ENCODE peak calls at places on chromosomes 16 and 17, in four cellular contexts. One of them, this sample, is unnamed.

GRCh38 chr16:4372578-4373355 is 1.1 kb downstream of the VASN start:
- DNase-seq in stimulated activated CD8-positive, alpha-beta memory T cell treated with anti-CD3 and anti-CD28 coated beads, Interleukin-12 subunit alpha, Interleukin-12 subunit beta, amount 100 ng/mL, for 4 hours: no peak
- DNase-seq in substantia nigra: peak
- DNase-seq in stimulated activated CD4-positive, alpha-beta T cell treated with anti-CD3 and anti-CD28 coated beads, Interleukin-2, amount 100 ng/mL, for 4 hours: no peak
- DNase-seq in this sample: no peak

GRCh38 chr17:17778308-17779014 is 58.3 kb downstream of the SREBF1 start:
- DNase-seq in stimulated activated CD4-positive, alpha-beta T cell treated with anti-CD3 and anti-CD28 coated beads, Interleukin-2, amount 100 ng/mL, for 4 hours: no peak
- DNase-seq in stimulated activated CD8-positive, alpha-beta memory T cell treated with anti-CD3 and anti-CD28 coated beads, Interleukin-12 subunit alpha, Interleukin-12 subunit beta, amount 100 ng/mL, for 4 hours: no peak
- DNase-seq in substantia nigra: peak
- DNase-seq in this sample: no peak

GRCh38 chr16:87507351-87508069 is 14.7 kb upstream of the ZCCHC14 start:
- DNase-seq in stimulated activated CD4-positive, alpha-beta T cell treated with anti-CD3 and anti-CD28 coated beads, Interleukin-2, amount 100 ng/mL, for 4 hours: no peak
- DNase-seq in substantia nigra: no peak
- DNase-seq in stimulated activated CD8-positive, alpha-beta memory T cell treated with anti-CD3 and anti-CD28 coated beads, Interleukin-12 subunit alpha, Interleukin-12 subunit beta, amount 100 ng/mL, for 4 hours: no peak
- DNase-seq in this sample: no peak

GRCh38 chr17:17716837-17717523 is 35.7 kb downstream of the RAI1 start:
- DNase-seq in stimulated activated CD4-positive, alpha-beta T cell treated with anti-CD3 and anti-CD28 coated beads, Interleukin-2, amount 100 ng/mL, for 4 hours: no peak
- DNase-seq in substantia nigra: no peak
- DNase-seq in stimulated activated CD8-positive, alpha-beta memory T cell treated with anti-CD3 and anti-CD28 coated beads, Interleukin-12 subunit alpha, Interleukin-12 subunit beta, amount 100 ng/mL, for 4 hours: no peak
- DNase-seq in this sample: no peak

GRCh38 chr16:89187337-89188063 is 12.8 kb downstream of the SLC22A31 start:
- DNase-seq in substantia nigra: no peak
- DNase-seq in stimulated activated CD8-positive, alpha-beta memory T cell treated with anti-CD3 and anti-CD28 coated beads, Interleukin-12 subunit alpha, Interleukin-12 subunit beta, amount 100 ng/mL, for 4 hours: no peak
- DNase-seq in stimulated activated CD4-positive, alpha-beta T cell treated with anti-CD3 and anti-CD28 coated beads, Interleukin-2, amount 100 ng/mL, for 4 hours: no peak
- DNase-seq in this sample: no peak

GRCh38 chr17:10013360-10014112 is 108.5 kb upstream of the RCVRN start:
- DNase-seq in substantia nigra: no peak
- DNase-seq in stimulated activated CD8-positive, alpha-beta memory T cell treated with anti-CD3 and anti-CD28 coated beads, Interleukin-12 subunit alpha, Interleukin-12 subunit beta, amount 100 ng/mL, for 4 hours: no peak
- DNase-seq in stimulated activated CD4-positive, alpha-beta T cell treated with anti-CD3 and anti-CD28 coated beads, Interleukin-2, amount 100 ng/mL, for 4 hours: no peak
- DNase-seq in this sample: no peak

GRCh38 chr16:24332695-24333094 is 76.6 kb downstream of the CACNG3 start:
- DNase-seq in stimulated activated CD4-positive, alpha-beta T cell treated with anti-CD3 and anti-CD28 coated beads, Interleukin-2, amount 100 ng/mL, for 4 hours: no peak
- DNase-seq in substantia nigra: no peak
- DNase-seq in stimulated activated CD8-positive, alpha-beta memory T cell treated with anti-CD3 and anti-CD28 coated beads, Interleukin-12 subunit alpha, Interleukin-12 subunit beta, amount 100 ng/mL, for 4 hours: no peak
- DNase-seq in this sample: no peak

GRCh38 chr17:47279062-47279801 is 25.6 kb downstream of the ITGB3 start:
- DNase-seq in stimulated activated CD4-positive, alpha-beta T cell treated with anti-CD3 and anti-CD28 coated beads, Interleukin-2, amount 100 ng/mL, for 4 hours: no peak
- DNase-seq in substantia nigra: peak
- DNase-seq in stimulated activated CD8-positive, alpha-beta memory T cell treated with anti-CD3 and anti-CD28 coated beads, Interleukin-12 subunit alpha, Interleukin-12 subunit beta, amount 100 ng/mL, for 4 hours: no peak
- DNase-seq in this sample: peak

GRCh38 chr16:63655846-63656245 is 1466.0 kb downstream of the CDH11 start:
- DNase-seq in stimulated activated CD4-positive, alpha-beta T cell treated with anti-CD3 and anti-CD28 coated beads, Interleukin-2, amount 100 ng/mL, for 4 hours: no peak
- DNase-seq in stimulated activated CD8-positive, alpha-beta memory T cell treated with anti-CD3 and anti-CD28 coated beads, Interleukin-12 subunit alpha, Interleukin-12 subunit beta, amount 100 ng/mL, for 4 hours: no peak
- DNase-seq in substantia nigra: no peak
- DNase-seq in this sample: no peak

GRCh38 chr17:50807014-50807413 is 28.4 kb upstream of the WFIKKN2 start:
- DNase-seq in stimulated activated CD8-positive, alpha-beta memory T cell treated with anti-CD3 and anti-CD28 coated beads, Interleukin-12 subunit alpha, Interleukin-12 subunit beta, amount 100 ng/mL, for 4 hours: no peak
- DNase-seq in stimulated activated CD4-positive, alpha-beta T cell treated with anti-CD3 and anti-CD28 coated beads, Interleukin-2, amount 100 ng/mL, for 4 hours: no peak
- DNase-seq in substantia nigra: no peak
- DNase-seq in this sample: no peak

GRCh38 chr17:57898487-57899311 is 48.9 kb upstream of the MRPS23 start:
- DNase-seq in stimulated activated CD8-positive, alpha-beta memory T cell treated with anti-CD3 and anti-CD28 coated beads, Interleukin-12 subunit alpha, Interleukin-12 subunit beta, amount 100 ng/mL, for 4 hours: no peak
- DNase-seq in substantia nigra: peak
- DNase-seq in stimulated activated CD4-positive, alpha-beta T cell treated with anti-CD3 and anti-CD28 coated beads, Interleukin-2, amount 100 ng/mL, for 4 hours: no peak
- DNase-seq in this sample: no peak

GRCh38 chr17:17684901-17685774 is 3.9 kb downstream of the RAI1 start:
- DNase-seq in substantia nigra: no peak
- DNase-seq in stimulated activated CD4-positive, alpha-beta T cell treated with anti-CD3 and anti-CD28 coated beads, Interleukin-2, amount 100 ng/mL, for 4 hours: no peak
- DNase-seq in stimulated activated CD8-positive, alpha-beta memory T cell treated with anti-CD3 and anti-CD28 coated beads, Interleukin-12 subunit alpha, Interleukin-12 subunit beta, amount 100 ng/mL, for 4 hours: no peak
- DNase-seq in this sample: no peak

GRCh38 chr16:2977440-2977839 is 2.8 kb downstream of the PKMYT1 start:
- DNase-seq in stimulated activated CD8-positive, alpha-beta memory T cell treated with anti-CD3 and anti-CD28 coated beads, Interleukin-12 subunit alpha, Interleukin-12 subunit beta, amount 100 ng/mL, for 4 hours: no peak
- DNase-seq in stimulated activated CD4-positive, alpha-beta T cell treated with anti-CD3 and anti-CD28 coated beads, Interleukin-2, amount 100 ng/mL, for 4 hours: no peak
- DNase-seq in substantia nigra: no peak
- DNase-seq in this sample: no peak

GRCh38 chr17:73288534-73289302 is 23.1 kb downstream of the CDC42EP4 start:
- DNase-seq in stimulated activated CD8-positive, alpha-beta memory T cell treated with anti-CD3 and anti-CD28 coated beads, Interleukin-12 subunit alpha, Interleukin-12 subunit beta, amount 100 ng/mL, for 4 hours: no peak
- DNase-seq in stimulated activated CD4-positive, alpha-beta T cell treated with anti-CD3 and anti-CD28 coated beads, Interleukin-2, amount 100 ng/mL, for 4 hours: no peak
- DNase-seq in substantia nigra: no peak
- DNase-seq in this sample: no peak

GRCh38 chr17:78357177-78357586 is 2.7 kb downstream of the SOCS3 start:
- DNase-seq in stimulated activated CD4-positive, alpha-beta T cell treated with anti-CD3 and anti-CD28 coated beads, Interleukin-2, amount 100 ng/mL, for 4 hours: no peak
- DNase-seq in stimulated activated CD8-positive, alpha-beta memory T cell treated with anti-CD3 and anti-CD28 coated beads, Interleukin-12 subunit alpha, Interleukin-12 subunit beta, amount 100 ng/mL, for 4 hours: no peak
- DNase-seq in substantia nigra: peak
- DNase-seq in this sample: no peak

GRCh38 chr17:78379134-78379497 is 667 bp downstream of the PGS1 start:
- DNase-seq in stimulated activated CD8-positive, alpha-beta memory T cell treated with anti-CD3 and anti-CD28 coated beads, Interleukin-12 subunit alpha, Interleukin-12 subunit beta, amount 100 ng/mL, for 4 hours: no peak
- DNase-seq in stimulated activated CD4-positive, alpha-beta T cell treated with anti-CD3 and anti-CD28 coated beads, Interleukin-2, amount 100 ng/mL, for 4 hours: no peak
- DNase-seq in substantia nigra: no peak
- DNase-seq in this sample: peak

GRCh38 chr16:4500283-4500682 is 24.1 kb downstream of the HMOX2 start:
- DNase-seq in stimulated activated CD4-positive, alpha-beta T cell treated with anti-CD3 and anti-CD28 coated beads, Interleukin-2, amount 100 ng/mL, for 4 hours: no peak
- DNase-seq in stimulated activated CD8-positive, alpha-beta memory T cell treated with anti-CD3 and anti-CD28 coated beads, Interleukin-12 subunit alpha, Interleukin-12 subunit beta, amount 100 ng/mL, for 4 hours: no peak
- DNase-seq in substantia nigra: no peak
- DNase-seq in this sample: peak

GRCh38 chr17:79919164-79919585 is 79.9 kb upstream of the CBX4 start:
- DNase-seq in substantia nigra: peak
- DNase-seq in stimulated activated CD8-positive, alpha-beta memory T cell treated with anti-CD3 and anti-CD28 coated beads, Interleukin-12 subunit alpha, Interleukin-12 subunit beta, amount 100 ng/mL, for 4 hours: no peak
- DNase-seq in stimulated activated CD4-positive, alpha-beta T cell treated with anti-CD3 and anti-CD28 coated beads, Interleukin-2, amount 100 ng/mL, for 4 hours: no peak
- DNase-seq in this sample: peak

GRCh38 chr16:56769674-56770073 is 39.7 kb downstream of the NUP93 start:
- DNase-seq in substantia nigra: no peak
- DNase-seq in stimulated activated CD4-positive, alpha-beta T cell treated with anti-CD3 and anti-CD28 coated beads, Interleukin-2, amount 100 ng/mL, for 4 hours: no peak
- DNase-seq in stimulated activated CD8-positive, alpha-beta memory T cell treated with anti-CD3 and anti-CD28 coated beads, Interleukin-12 subunit alpha, Interleukin-12 subunit beta, amount 100 ng/mL, for 4 hours: no peak
- DNase-seq in this sample: no peak

GRCh38 chr16:69906838-69907301 is 44.3 kb upstream of the CLEC18A start:
- DNase-seq in stimulated activated CD4-positive, alpha-beta T cell treated with anti-CD3 and anti-CD28 coated beads, Interleukin-2, amount 100 ng/mL, for 4 hours: no peak
- DNase-seq in substantia nigra: no peak
- DNase-seq in stimulated activated CD8-positive, alpha-beta memory T cell treated with anti-CD3 and anti-CD28 coated beads, Interleukin-12 subunit alpha, Interleukin-12 subunit beta, amount 100 ng/mL, for 4 hours: no peak
- DNase-seq in this sample: no peak

GRCh38 chr17:6506679-6507231 is 49.6 kb downstream of the PITPNM3 start:
- DNase-seq in stimulated activated CD4-positive, alpha-beta T cell treated with anti-CD3 and anti-CD28 coated beads, Interleukin-2, amount 100 ng/mL, for 4 hours: no peak
- DNase-seq in stimulated activated CD8-positive, alpha-beta memory T cell treated with anti-CD3 and anti-CD28 coated beads, Interleukin-12 subunit alpha, Interleukin-12 subunit beta, amount 100 ng/mL, for 4 hours: no peak
- DNase-seq in substantia nigra: no peak
- DNase-seq in this sample: peak

GRCh38 chr17:35973333-35974260 is 7.7 kb downstream of the CCL16 start:
- DNase-seq in stimulated activated CD8-positive, alpha-beta memory T cell treated with anti-CD3 and anti-CD28 coated beads, Interleukin-12 subunit alpha, Interleukin-12 subunit beta, amount 100 ng/mL, for 4 hours: no peak
- DNase-seq in substantia nigra: no peak
- DNase-seq in stimulated activated CD4-positive, alpha-beta T cell treated with anti-CD3 and anti-CD28 coated beads, Interleukin-2, amount 100 ng/mL, for 4 hours: no peak
- DNase-seq in this sample: no peak

GRCh38 chr17:6868579-6868978 is 37.0 kb upstream of the TEKT1 start:
- DNase-seq in substantia nigra: no peak
- DNase-seq in stimulated activated CD8-positive, alpha-beta memory T cell treated with anti-CD3 and anti-CD28 coated beads, Interleukin-12 subunit alpha, Interleukin-12 subunit beta, amount 100 ng/mL, for 4 hours: no peak
- DNase-seq in stimulated activated CD4-positive, alpha-beta T cell treated with anti-CD3 and anti-CD28 coated beads, Interleukin-2, amount 100 ng/mL, for 4 hours: no peak
- DNase-seq in this sample: no peak

GRCh38 chr16:51061355-51061754 is 89.7 kb downstream of the SALL1 start:
- DNase-seq in stimulated activated CD4-positive, alpha-beta T cell treated with anti-CD3 and anti-CD28 coated beads, Interleukin-2, amount 100 ng/mL, for 4 hours: no peak
- DNase-seq in stimulated activated CD8-positive, alpha-beta memory T cell treated with anti-CD3 and anti-CD28 coated beads, Interleukin-12 subunit alpha, Interleukin-12 subunit beta, amount 100 ng/mL, for 4 hours: no peak
- DNase-seq in substantia nigra: no peak
- DNase-seq in this sample: no peak

GRCh38 chr17:15917439-15918027 is 27.4 kb upstream of the ADORA2B start:
- DNase-seq in stimulated activated CD8-positive, alpha-beta memory T cell treated with anti-CD3 and anti-CD28 coated beads, Interleukin-12 subunit alpha, Interleukin-12 subunit beta, amount 100 ng/mL, for 4 hours: no peak
- DNase-seq in substantia nigra: no peak
- DNase-seq in stimulated activated CD4-positive, alpha-beta T cell treated with anti-CD3 and anti-CD28 coated beads, Interleukin-2, amount 100 ng/mL, for 4 hours: no peak
- DNase-seq in this sample: no peak

GRCh38 chr16:87956771-87957279 is 5.6 kb downstream of the BANP start:
- DNase-seq in stimulated activated CD8-positive, alpha-beta memory T cell treated with anti-CD3 and anti-CD28 coated beads, Interleukin-12 subunit alpha, Interleukin-12 subunit beta, amount 100 ng/mL, for 4 hours: no peak
- DNase-seq in stimulated activated CD4-positive, alpha-beta T cell treated with anti-CD3 and anti-CD28 coated beads, Interleukin-2, amount 100 ng/mL, for 4 hours: no peak
- DNase-seq in substantia nigra: no peak
- DNase-seq in this sample: no peak

GRCh38 chr16:86910821-86911220 is 332.5 kb downstream of the FOXL1 start:
- DNase-seq in substantia nigra: no peak
- DNase-seq in stimulated activated CD4-positive, alpha-beta T cell treated with anti-CD3 and anti-CD28 coated beads, Interleukin-2, amount 100 ng/mL, for 4 hours: no peak
- DNase-seq in stimulated activated CD8-positive, alpha-beta memory T cell treated with anti-CD3 and anti-CD28 coated beads, Interleukin-12 subunit alpha, Interleukin-12 subunit beta, amount 100 ng/mL, for 4 hours: no peak
- DNase-seq in this sample: no peak

GRCh38 chr17:80879723-80880649 is 111.7 kb upstream of the CHMP6 start:
- DNase-seq in stimulated activated CD4-positive, alpha-beta T cell treated with anti-CD3 and anti-CD28 coated beads, Interleukin-2, amount 100 ng/mL, for 4 hours: no peak
- DNase-seq in substantia nigra: no peak
- DNase-seq in stimulated activated CD8-positive, alpha-beta memory T cell treated with anti-CD3 and anti-CD28 coated beads, Interleukin-12 subunit alpha, Interleukin-12 subunit beta, amount 100 ng/mL, for 4 hours: no peak
- DNase-seq in this sample: no peak

GRCh38 chr17:76683011-76683755 is 27.6 kb downstream of the MXRA7 start:
- DNase-seq in stimulated activated CD4-positive, alpha-beta T cell treated with anti-CD3 and anti-CD28 coated beads, Interleukin-2, amount 100 ng/mL, for 4 hours: no peak
- DNase-seq in stimulated activated CD8-positive, alpha-beta memory T cell treated with anti-CD3 and anti-CD28 coated beads, Interleukin-12 subunit alpha, Interleukin-12 subunit beta, amount 100 ng/mL, for 4 hours: no peak
- DNase-seq in substantia nigra: no peak
- DNase-seq in this sample: no peak

GRCh38 chr16:30010817-30011504 is at the start of gene DOC2A:
- DNase-seq in substantia nigra: no peak
- DNase-seq in stimulated activated CD4-positive, alpha-beta T cell treated with anti-CD3 and anti-CD28 coated beads, Interleukin-2, amount 100 ng/mL, for 4 hours: no peak
- DNase-seq in stimulated activated CD8-positive, alpha-beta memory T cell treated with anti-CD3 and anti-CD28 coated beads, Interleukin-12 subunit alpha, Interleukin-12 subunit beta, amount 100 ng/mL, for 4 hours: no peak
- DNase-seq in this sample: no peak

GRCh38 chr17:50845260-50846147 is 10.1 kb downstream of the WFIKKN2 start:
- DNase-seq in stimulated activated CD4-positive, alpha-beta T cell treated with anti-CD3 and anti-CD28 coated beads, Interleukin-2, amount 100 ng/mL, for 4 hours: no peak
- DNase-seq in stimulated activated CD8-positive, alpha-beta memory T cell treated with anti-CD3 and anti-CD28 coated beads, Interleukin-12 subunit alpha, Interleukin-12 subunit beta, amount 100 ng/mL, for 4 hours: no peak
- DNase-seq in substantia nigra: no peak
- DNase-seq in this sample: peak

GRCh38 chr17:50892101-50892776 is 26.1 kb upstream of the TOB1 start:
- DNase-seq in substantia nigra: no peak
- DNase-seq in stimulated activated CD4-positive, alpha-beta T cell treated with anti-CD3 and anti-CD28 coated beads, Interleukin-2, amount 100 ng/mL, for 4 hours: no peak
- DNase-seq in stimulated activated CD8-positive, alpha-beta memory T cell treated with anti-CD3 and anti-CD28 coated beads, Interleukin-12 subunit alpha, Interleukin-12 subunit beta, amount 100 ng/mL, for 4 hours: no peak
- DNase-seq in this sample: no peak

GRCh38 chr17:18344021-18344420 is 19.3 kb downstream of the SHMT1 start:
- DNase-seq in stimulated activated CD8-positive, alpha-beta memory T cell treated with anti-CD3 and anti-CD28 coated beads, Interleukin-12 subunit alpha, Interleukin-12 subunit beta, amount 100 ng/mL, for 4 hours: no peak
- DNase-seq in stimulated activated CD4-positive, alpha-beta T cell treated with anti-CD3 and anti-CD28 coated beads, Interleukin-2, amount 100 ng/mL, for 4 hours: no peak
- DNase-seq in substantia nigra: no peak
- DNase-seq in this sample: no peak

GRCh38 chr17:15181816-15182215 is 83.3 kb downstream of the PMP22 start:
- DNase-seq in stimulated activated CD8-positive, alpha-beta memory T cell treated with anti-CD3 and anti-CD28 coated beads, Interleukin-12 subunit alpha, Interleukin-12 subunit beta, amount 100 ng/mL, for 4 hours: no peak
- DNase-seq in substantia nigra: no peak
- DNase-seq in stimulated activated CD4-positive, alpha-beta T cell treated with anti-CD3 and anti-CD28 coated beads, Interleukin-2, amount 100 ng/mL, for 4 hours: no peak
- DNase-seq in this sample: no peak

GRCh38 chr17:49031965-49032928 is 35.1 kb downstream of the IGF2BP1 start:
- DNase-seq in stimulated activated CD8-positive, alpha-beta memory T cell treated with anti-CD3 and anti-CD28 coated beads, Interleukin-12 subunit alpha, Interleukin-12 subunit beta, amount 100 ng/mL, for 4 hours: no peak
- DNase-seq in stimulated activated CD4-positive, alpha-beta T cell treated with anti-CD3 and anti-CD28 coated beads, Interleukin-2, amount 100 ng/mL, for 4 hours: peak
- DNase-seq in substantia nigra: no peak
- DNase-seq in this sample: peak

GRCh38 chr17:28644782-28645575 is at the start of gene BLTP2:
- DNase-seq in stimulated activated CD4-positive, alpha-beta T cell treated with anti-CD3 and anti-CD28 coated beads, Interleukin-2, amount 100 ng/mL, for 4 hours: peak
- DNase-seq in substantia nigra: peak
- DNase-seq in stimulated activated CD8-positive, alpha-beta memory T cell treated with anti-CD3 and anti-CD28 coated beads, Interleukin-12 subunit alpha, Interleukin-12 subunit beta, amount 100 ng/mL, for 4 hours: peak
- DNase-seq in this sample: peak

GRCh38 chr17:75557075-75557851 is 30.3 kb upstream of the MYO15B start:
- DNase-seq in stimulated activated CD8-positive, alpha-beta memory T cell treated with anti-CD3 and anti-CD28 coated beads, Interleukin-12 subunit alpha, Interleukin-12 subunit beta, amount 100 ng/mL, for 4 hours: no peak
- DNase-seq in stimulated activated CD4-positive, alpha-beta T cell treated with anti-CD3 and anti-CD28 coated beads, Interleukin-2, amount 100 ng/mL, for 4 hours: no peak
- DNase-seq in substantia nigra: peak
- DNase-seq in this sample: no peak

This sample was measured in stromal cell of bone marrow.